ENCODE peak calls at places on chromosomes 2 and 18, in eight cellular contexts. M is mesenchymal stem cell; F is natural killer cell; R is activated T-cell treated with anti-CD3 and anti-CD28 coated beads for 1 hour; K is stimulated activated CD8-positive, alpha-beta memory T cell treated with anti-CD3 and anti-CD28 coated beads, Interleukin-15, amount 100 ng/mL, for 24 hours; P is AG08395; U is naive thymus-derived CD8-positive, alpha-beta T cell; O is ureter. J is an unnamed sample.

GRCh38 chr18:22640281-22640842 is 222.6 kb upstream of the CTAGE1 start:
- DNase-seq in U (no peak), K (no peak), M (no peak), R (no peak), F (no peak), P (no peak), O (no peak), J (no peak)

GRCh38 chr2:71505086-71505769 is 51.9 kb downstream of the DYSF start:
- DNase-seq in U (no peak), M (no peak), F (no peak), K (no peak), R (no peak), P (no peak), O (no peak), J (no peak)

GRCh38 chr2:44155577-44156446 is 12.9 kb upstream of the PPM1B start:
- DNase-seq in R (no peak), F (no peak), U (no peak), K (no peak), P (no peak), M (peak), O (no peak), J (peak)

GRCh38 chr2:28185881-28186280 is 206.8 kb upstream of the FOSL2 start:
- DNase-seq in K (no peak), M (peak), R (no peak), U (no peak), P (peak), F (no peak), O (no peak), J (no peak)

GRCh38 chr2:44902178-44902577 is 39.3 kb upstream of the SIX3 start:
- DNase-seq in O (no peak), F (no peak), K (no peak), M (no peak), U (no peak), P (no peak), R (no peak), J (no peak)

GRCh38 chr18:77131100-77131651 is 1.4 kb downstream of the MBP start:
- DNase-seq in U (peak), P (no peak), M (no peak), R (no peak), O (peak), F (no peak), K (no peak), J (no peak)

GRCh38 chr2:169978402-169979017 is 151.3 kb downstream of the UBR3 start:
- DNase-seq in U (no peak), R (no peak), F (no peak), P (no peak), K (no peak), M (no peak), O (no peak), J (no peak)

GRCh38 chr2:88053301-88053700 is 2.3 kb downstream of the KRCC1 start:
- DNase-seq in F (no peak), K (no peak), M (peak), R (no peak), U (no peak), P (peak), O (no peak), J (no peak)

GRCh38 chr18:74234326-74235171 is 57.2 kb downstream of the CYB5A start:
- DNase-seq in P (peak), K (no peak), O (peak), U (no peak), F (no peak), R (no peak), M (peak), J (peak)

GRCh38 chr18:58446661-58447060 is 182.2 kb downstream of the ALPK2 start:
- DNase-seq in U (no peak), M (no peak), O (no peak), F (no peak), K (no peak), P (no peak), R (no peak), J (no peak)

GRCh38 chr2:168568476-168569227 is 112.6 kb downstream of the CERS6 start:
- DNase-seq in R (no peak), F (no peak), O (no peak), M (peak), K (no peak), P (no peak), U (no peak), J (no peak)

GRCh38 chr2:231710751-231711676 is 2.7 kb downstream of the PTMA start:
- DNase-seq in F (no peak), R (no peak), O (peak), P (no peak), M (peak), U (peak), K (no peak), J (no peak)

GRCh38 chr2:128591841-128592822 is 273.5 kb upstream of the HS6ST1 start:
- DNase-seq in F (no peak), O (no peak), U (no peak), K (no peak), R (no peak), M (no peak), P (no peak), J (no peak)

GRCh38 chr18:80068571-80069272 is 34.5 kb downstream of the RBFA start:
- DNase-seq in F (no peak), K (no peak), R (no peak), O (no peak), P (no peak), M (no peak), U (no peak), J (no peak)

GRCh38 chr18:31162419-31162793 is 250 bp downstream of the DSC1 start:
- DNase-seq in R (no peak), O (no peak), U (no peak), M (no peak), P (no peak), K (no peak), F (no peak), J (no peak)

GRCh38 chr18:44509048-44509447 is 171.6 kb upstream of the SETBP1 start:
- DNase-seq in R (no peak), K (no peak), M (no peak), U (no peak), O (no peak), F (no peak), P (no peak), J (no peak)

GRCh38 chr2:199581935-199582336 is 124.2 kb upstream of the SATB2 start:
- DNase-seq in K (no peak), F (no peak), R (no peak), M (peak), P (peak), O (no peak), U (no peak), J (no peak)

J was measured in RWPE1.